ENCODE peak calls at places on chromosomes 5 and 9, in ten cellular contexts. H is nephron progenitor cell; J is naive thymus-derived CD4-positive, alpha-beta T cell; F is HTR-8/SVneo; P is Kasumi-1; U is psoas muscle; Z is choroid plexus epithelial cell; Q is EH; O is effector memory CD8-positive, alpha-beta T cell; M is ascending aorta. C is an unnamed sample.

GRCh38 chr9:87760534-87760933 is 34.6 kb downstream of the CTSL start:
- DNase-seq in O (no peak), M (no peak), U (no peak), Q (no peak), J (no peak), Z (no peak), F (no peak), P (no peak), H (no peak), C (no peak)

GRCh38 chr9:98805506-98806272 is 1.8 kb upstream of the GALNT12 start:
- DNase-seq in Z (peak; percentile 87), F (no peak), J (no peak), Q (peak; percentile 28), P (no peak), O (no peak), U (no peak), M (no peak), H (no peak), C (peak; percentile 70)

GRCh38 chr5:151202381-151203139 is 21.3 kb downstream of the CCDC69 start:
- DNase-seq in O (peak; percentile 23), J (no peak), H (no peak), M (peak; percentile 35), F (no peak), Q (peak; percentile 79), P (no peak), U (no peak), Z (peak; percentile 73), C (peak; percentile 62)

GRCh38 chr9:100465765-100466164 is 7.2 kb upstream of the TMEFF1 start:
- DNase-seq in Q (no peak), M (no peak), F (no peak), P (no peak), U (no peak), H (no peak), O (no peak), J (no peak), Z (no peak), C (no peak)

GRCh38 chr5:133932441-133933168 is 35.8 kb downstream of the C5orf15 start:
- DNase-seq in U (no peak), J (no peak), M (no peak), Q (no peak), F (no peak), H (no peak), O (no peak), P (peak; percentile 37), Z (no peak), C (no peak)

GRCh38 chr5:173487296-173487695 is 129.2 kb downstream of the BOD1 start:
- DNase-seq in M (no peak), F (no peak), U (no peak), P (no peak), Z (no peak), Q (no peak), H (no peak), O (no peak), J (no peak), C (no peak)

GRCh38 chr9:117278656-117279055 is 136.2 kb downstream of the ASTN2 start:
- DNase-seq in F (no peak), H (no peak), Q (no peak), U (no peak), Z (no peak), O (no peak), M (no peak), J (no peak), P (no peak), C (no peak)

GRCh38 chr9:111348821-111349271 is 18.8 kb upstream of the OR2K2 start:
- DNase-seq in Q (peak; percentile 15), Z (peak; percentile 26), J (no peak), O (no peak), U (no peak), H (no peak), F (no peak), P (no peak), M (no peak), C (no peak)

GRCh38 chr5:122182491-122182921 is 53.2 kb downstream of the ZNF474 start:
- DNase-seq in Z (peak; percentile 92), O (no peak), F (no peak), H (no peak), U (peak; percentile 42), Q (peak; percentile 80), M (peak; percentile 77), P (no peak), J (no peak), C (peak; percentile 88)

GRCh38 chr5:1701884-1702283 is 97.8 kb downstream of the MRPL36 start:
- DNase-seq in H (no peak), F (no peak), U (no peak), M (no peak), J (no peak), Z (no peak), Q (no peak), O (no peak), P (no peak), C (no peak)